ENCODE peak calls at places on chromosomes 13 and 19, in five cellular contexts. H is neuronal stem cell; U is RWPE1; Q is effector CD4-positive, alpha-beta T cell; F is tibial artery. T is an unnamed sample.

GRCh38 chr13:114027046-114027760 is 53.3 kb upstream of the C13orf46 start:
- DNase-seq in F (no peak), U (no peak), H (no peak), Q (no peak), T (no peak)

GRCh38 chr13:44191504-44192171 is 182.0 kb upstream of the SERP2 start:
- DNase-seq in H (peak), F (peak), Q (no peak), U (peak), T (peak)

GRCh38 chr13:27406178-27406939 is 18.1 kb upstream of the GTF3A start:
- DNase-seq in Q (peak), H (no peak), F (no peak), U (peak), T (peak)

GRCh38 chr13:23384111-23384510 is 49.4 kb downstream of the SACS start:
- DNase-seq in H (no peak), F (no peak), U (no peak), Q (no peak), T (no peak)

GRCh38 chr13:87669379-87669978 is 1.7 kb upstream of the SLITRK5 start:
- DNase-seq in F (no peak), Q (no peak), U (no peak), H (no peak), T (peak)

GRCh38 chr13:75312884-75313520 is 169.0 kb downstream of the TBC1D4 start:
- DNase-seq in H (no peak), F (no peak), Q (no peak), U (no peak), T (no peak)

GRCh38 chr19:34041922-34042521 is 130.3 kb upstream of the LSM14A start:
- DNase-seq in H (peak), Q (peak), F (peak), U (no peak), T (peak)

GRCh38 chr13:98405107-98405571 is 171.8 kb downstream of the STK24 start:
- DNase-seq in F (no peak), U (no peak), H (peak), Q (no peak), T (peak)

GRCh38 chr13:80374453-80374852 is 33.5 kb upstream of the SPRY2 start:
- DNase-seq in H (no peak), Q (no peak), F (peak), U (no peak), T (no peak)

GRCh38 chr19:10270616-10271394 is at the start of gene ICAM1:
- DNase-seq in H (no peak), F (peak), Q (peak), U (peak), T (no peak)

GRCh38 chr13:30835442-30835841 is 70.6 kb upstream of the MEDAG start:
- DNase-seq in U (no peak), F (no peak), H (no peak), Q (no peak), T (no peak)

GRCh38 chr13:76672422-76672821 is 213.8 kb downstream of the KCTD12 start:
- DNase-seq in Q (no peak), F (no peak), U (peak), H (no peak), T (no peak)

GRCh38 chr13:61110804-61111203 is 304.8 kb downstream of the PCDH20 start:
- DNase-seq in F (no peak), H (no peak), U (no peak), Q (no peak), T (no peak)

GRCh38 chr13:108922108-108922507 is 292.7 kb downstream of the MYO16 start:
- DNase-seq in F (no peak), U (no peak), H (no peak), Q (no peak), T (no peak)

GRCh38 chr19:33442706-33443105 is 69.2 kb downstream of the CEBPG start:
- DNase-seq in U (no peak), H (no peak), Q (no peak), F (no peak), T (no peak)

GRCh38 chr13:27583645-27584044 is 36.7 kb downstream of the LNX2 start:
- DNase-seq in F (no peak), U (no peak), H (no peak), Q (no peak), T (no peak)

GRCh38 chr13:41458187-41458938 is 1.0 kb downstream of the RGCC start:
- DNase-seq in F (no peak), U (no peak), Q (peak), H (no peak), T (peak)

GRCh38 chr13:30861163-30861562 is 44.9 kb upstream of the MEDAG start:
- DNase-seq in Q (no peak), H (no peak), U (no peak), F (no peak), T (no peak)

GRCh38 chr19:11375143-11375948 is 880 bp downstream of the SWSAP1 start:
- DNase-seq in U (no peak), Q (peak), H (no peak), F (peak), T (peak)

GRCh38 chr13:42876270-42876714 is 94.9 kb downstream of the FAM216B start:
- DNase-seq in H (no peak), F (no peak), Q (no peak), U (no peak), T (no peak)

GRCh38 chr19:14381689-14382474 is 638 bp downstream of the ADGRE5 start:
- DNase-seq in Q (peak), H (no peak), F (peak), U (peak), T (no peak)

GRCh38 chr19:30394481-30395151 is 22.4 kb downstream of the ZNF536 start:
- DNase-seq in F (no peak), H (no peak), U (no peak), Q (no peak), T (no peak)

GRCh38 chr19:50496189-50497029 is 14.6 kb downstream of the JOSD2 start:
- DNase-seq in F (no peak), U (no peak), Q (no peak), H (no peak), T (no peak)

GRCh38 chr19:13169769-13170168 is 19.6 kb downstream of the IER2 start:
- DNase-seq in U (peak), Q (no peak), F (no peak), H (no peak), T (peak)

GRCh38 chr19:53519431-53519830 is 18.5 kb upstream of the ZNF331 start:
- DNase-seq in F (no peak), U (no peak), Q (no peak), H (no peak), T (no peak)

GRCh38 chr19:18428837-18429674 is 8.9 kb downstream of the ISYNA1 start:
- DNase-seq in H (peak), U (no peak), Q (peak), F (no peak), T (peak)

GRCh38 chr13:19085258-19085657 is 96.4 kb downstream of the TUBA3C start:
- DNase-seq in H (no peak), Q (no peak), U (no peak), F (no peak), T (no peak)

GRCh38 chr19:28871099-28871725 is 341.7 kb downstream of the UQCRFS1 start:
- DNase-seq in H (no peak), U (no peak), F (no peak), Q (no peak), T (no peak)

GRCh38 chr19:57103573-57104277 is 16.1 kb upstream of the USP29 start:
- DNase-seq in U (peak), Q (peak), H (peak), F (peak), T (peak)

GRCh38 chr19:35295792-35296462 is 4.0 kb downstream of the MAG start:
- DNase-seq in F (no peak), H (no peak), Q (peak), U (no peak), T (no peak)

GRCh38 chr13:103573446-103573845 is 507.2 kb upstream of the SLC10A2 start:
- DNase-seq in U (no peak), H (no peak), F (no peak), Q (no peak), T (no peak)

GRCh38 chr19:695350-695949 is at the start of gene PRSS57:
- DNase-seq in Q (no peak), H (no peak), U (no peak), F (no peak), T (no peak)

GRCh38 chr19:28646629-28647028 is 566.3 kb downstream of the UQCRFS1 start:
- DNase-seq in H (no peak), U (no peak), F (no peak), Q (no peak), T (no peak)

GRCh38 chr19:8877854-8878705 is 45.9 kb downstream of the MBD3L1 start:
- DNase-seq in U (no peak), F (no peak), H (no peak), Q (no peak), T (peak)

GRCh38 chr19:30102666-30103065 is 160.6 kb downstream of the URI1 start:
- DNase-seq in U (no peak), H (no peak), F (no peak), Q (no peak), T (no peak)

GRCh38 chr19:46372901-46373572 is 26.1 kb downstream of the PPP5C start:
- DNase-seq in F (no peak), U (peak), H (peak), Q (no peak), T (no peak)

GRCh38 chr19:13156968-13157882 is 7.0 kb downstream of the IER2 start:
- DNase-seq in H (no peak), U (no peak), F (no peak), Q (no peak), T (no peak)

GRCh38 chr19:5046339-5047039 is 77.6 kb downstream of the KDM4B start:
- DNase-seq in U (peak), Q (no peak), F (peak), H (no peak), T (peak)

GRCh38 chr19:2261438-2262172 is 5.4 kb upstream of the JSRP1 start:
- DNase-seq in H (no peak), U (no peak), F (no peak), Q (peak), T (no peak)

GRCh38 chr13:99431927-99432636 is 69.2 kb upstream of the TM9SF2 start:
- DNase-seq in F (no peak), U (no peak), Q (no peak), H (no peak), T (no peak)

T was measured in HEK293T.